ENCODE peak calls at places on chromosomes 2 and 18, in seven cellular contexts. R is body of pancreas, X is heart left ventricle, M is uterus, G is Peyer's patch, Z is HCT116, F is A549. V is an unnamed sample.

GRCh38 chr2:136328396-136328795 is 210.4 kb upstream of the CXCR4 start:
- DNase-seq in R (no peak), X (no peak), M (no peak), G (no peak), Z (no peak), F (no peak), V (no peak)

GRCh38 chr2:172834881-172835280 is 99.2 kb downstream of the RAPGEF4 start:
- DNase-seq in R (no peak), X (no peak), M (no peak), G (no peak), Z (no peak), F (no peak), V (no peak)

GRCh38 chr2:80737047-80737446 is 432.5 kb upstream of the LRRTM1 start:
- DNase-seq in R (no peak), X (no peak), M (no peak), G (no peak), Z (no peak), F (no peak), V (no peak)

GRCh38 chr2:26300234-26300641 is 45.7 kb upstream of the SELENOI start:
- DNase-seq in R (peak; percentile 34), X (no peak), M (no peak), G (no peak), Z (no peak), F (no peak), V (peak; percentile 64)

GRCh38 chr18:49757513-49758262 is 55.6 kb downstream of the ACAA2 start:
- DNase-seq in R (no peak), X (no peak), M (no peak), G (no peak), Z (peak; percentile 28), F (peak; percentile 6), V (no peak)

GRCh38 chr2:43097650-43098049 is 128.8 kb downstream of the ZFP36L2 start:
- DNase-seq in R (no peak), X (no peak), M (no peak), G (no peak), Z (no peak), F (no peak), V (no peak)

GRCh38 chr2:8126783-8127182 is 555.1 kb upstream of the ID2 start:
- DNase-seq in R (no peak), X (no peak), M (no peak), G (no peak), Z (no peak), F (no peak), V (no peak)

GRCh38 chr2:10957396-10957795 is 45.7 kb downstream of the KCNF1 start:
- DNase-seq in R (no peak), X (no peak), M (no peak), G (no peak), Z (no peak), F (no peak), V (no peak)

GRCh38 chr18:3603460-3604259 is 153.7 kb downstream of the TGIF1 start:
- DNase-seq in R (peak; percentile 79), X (no peak), M (no peak), G (peak; percentile 63), Z (peak; percentile 94), F (peak; percentile 94), V (no peak)

GRCh38 chr2:71938659-71939587 is 208.7 kb downstream of the CYP26B1 start:
- DNase-seq in R (no peak), X (no peak), M (no peak), G (no peak), Z (no peak), F (no peak), V (no peak)

DNA sequence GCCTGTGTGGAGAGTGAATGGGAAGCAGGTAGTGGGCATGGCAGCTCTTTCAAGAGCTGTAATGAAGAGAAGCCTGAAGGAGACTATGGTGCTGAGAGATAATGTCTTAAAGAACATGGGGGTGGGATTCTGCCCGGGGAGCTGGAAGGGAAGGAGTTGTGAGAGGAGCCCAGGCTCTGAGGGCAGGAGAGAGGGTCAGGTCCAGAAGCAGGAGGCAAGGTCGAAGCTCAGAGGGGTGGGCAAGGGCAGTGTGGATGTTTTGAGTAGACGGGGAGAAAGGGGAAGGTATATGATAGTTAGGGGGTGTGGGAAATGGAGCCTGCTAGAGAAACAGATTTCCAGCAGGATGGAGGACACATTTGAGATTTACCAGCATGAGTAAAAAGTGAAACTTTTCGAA is 2.1 kb downstream of the CAPN10 start:
- DNase-seq in R (peak; percentile 7), X (no peak), M (no peak), G (peak; percentile 19), Z (no peak), F (no peak), V (no peak)
- TF ChIP-seq POLR2A in R (no peak), X (no peak), M (no peak), G (no peak), Z (no peak), F (no peak), V (no peak)

GRCh38 chr2:5121677-5122076 is 570.5 kb upstream of the SOX11 start:
- DNase-seq in R (no peak), X (no peak), M (no peak), G (no peak), Z (no peak), F (no peak), V (no peak)
- TF ChIP-seq CTCF in R (no peak), X (no peak), M (no peak), G (no peak), Z (no peak), F (no peak), V (no peak)

DNA sequence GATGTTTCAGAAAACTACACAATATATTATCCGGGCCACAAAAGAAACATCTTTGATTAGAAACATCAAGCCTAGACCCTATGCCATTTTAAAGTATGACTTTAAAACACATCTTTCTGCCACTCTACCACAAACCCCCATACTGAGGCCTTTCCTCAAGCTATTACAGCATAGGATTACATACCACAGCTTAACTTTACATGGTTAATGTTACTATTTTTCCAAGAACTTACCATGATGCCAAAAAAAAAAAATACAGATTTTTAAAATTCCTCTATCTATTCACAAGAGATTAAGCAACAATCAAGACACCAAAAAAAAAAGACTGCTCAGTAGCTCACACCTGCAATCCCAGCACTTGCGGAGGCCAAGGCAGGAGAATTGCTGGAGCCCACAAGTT is 9.0 kb downstream of the NCKAP1 start:
- DNase-seq in R (no peak), X (no peak), M (no peak), G (no peak), Z (no peak), F (no peak), V (no peak)
- H3K4me1 ChIP-seq in R (peaks cover 61% of the 10 kb centered on the region), X (peaks cover 73% of the 10 kb centered on the region), M (peaks cover 26% of the 10 kb centered on the region), G (no peaks in the 10 kb centered on the region), Z (no peaks in the 10 kb centered on the region), F (peaks cover 71% of the 10 kb centered on the region), V (peaks cover 5% of the 10 kb centered on the region)

GRCh38 chr2:197515798-197516761 is at the start of gene MOB4:
- DNase-seq in R (peak; percentile 97), X (peak; percentile 96), M (peak; percentile 92), G (peak; percentile 98), Z (peak; percentile 86), F (peak; percentile 96), V (peak; percentile 96)

GRCh38 chr2:197517150-197517549 is 1.3 kb downstream of the MOB4 start:
- DNase-seq in R (no peak), X (no peak), M (no peak), G (no peak), Z (no peak), F (no peak), V (no peak)

GRCh38 chr2:197514754-197515153 is 1.1 kb upstream of the MOB4 start:
- DNase-seq in R (no peak), X (no peak), M (no peak), G (no peak), Z (no peak), F (no peak), V (peak; percentile 6)

DNA sequence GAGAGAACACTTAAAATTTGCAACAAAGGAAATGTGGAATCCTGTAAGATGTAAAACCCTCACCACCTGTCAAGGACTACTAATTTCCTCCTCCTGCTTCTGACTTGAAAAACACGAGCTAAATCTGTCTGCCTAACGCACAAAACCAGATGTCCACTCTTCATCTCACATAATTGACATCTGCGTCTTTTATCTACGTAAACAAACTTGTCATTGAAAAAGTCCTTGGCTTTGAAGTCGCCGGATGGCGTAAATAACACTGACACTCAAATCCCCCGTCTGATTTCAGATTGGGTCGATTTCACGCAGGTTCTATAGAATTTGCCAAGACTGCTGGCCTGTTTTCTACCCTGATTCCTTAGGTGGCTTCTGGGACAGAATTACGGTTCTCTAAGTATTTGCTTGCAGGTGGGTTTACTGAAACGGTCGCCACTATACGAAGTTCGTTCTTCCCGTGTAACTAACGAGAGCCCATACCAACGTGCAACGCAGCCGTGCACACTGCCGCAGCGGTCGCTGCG is 529 bp upstream of the MOB4 start:
- DNase-seq in R (no peak), X (no peak), M (no peak), G (no peak), Z (peak; percentile 12), F (no peak), V (peak; percentile 72)
- TF ChIP-seq POLR2A in R (no peak), X (no peak), M (no peak), G (no peak), Z (no peak), F (no peak), V (no peak)

DNA sequence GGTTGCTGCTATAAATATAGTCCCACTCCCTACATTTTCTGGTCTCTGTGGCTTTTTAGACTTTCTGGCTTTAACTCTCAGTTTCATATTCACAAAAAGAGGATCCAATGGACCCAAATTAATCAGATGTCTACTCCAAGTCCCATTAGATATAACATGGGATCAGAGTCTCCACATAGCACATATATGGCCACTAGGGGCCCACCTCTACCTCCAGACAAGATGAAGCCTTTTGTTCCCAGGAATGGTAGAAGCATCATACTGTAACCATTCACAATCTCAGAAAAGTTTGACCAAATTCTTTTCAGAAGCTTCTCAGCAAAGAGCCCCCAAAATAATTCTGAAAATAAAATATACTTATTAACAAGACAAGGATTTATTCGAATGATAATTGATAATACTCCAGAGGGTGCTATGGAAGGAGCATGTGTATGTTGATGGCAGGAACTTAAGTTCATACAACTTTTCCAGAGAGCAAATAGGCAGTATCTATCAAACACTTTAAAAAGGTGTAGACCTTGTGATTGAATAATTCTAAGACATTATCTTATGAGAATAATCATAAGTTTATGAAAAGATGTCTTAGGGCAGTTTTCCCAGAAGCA is 382.3 kb upstream of the CRIM1 start:
- DNase-seq in R (no peak), X (no peak), M (no peak), G (no peak), Z (no peak), F (peak; percentile 51), V (no peak)
- TF ChIP-seq CTCF in R (peak; percentile 30), X (peak; percentile 43), M (no peak), G (peak; percentile 36), Z (peak; percentile 28), F (peak; percentile 68), V (no peak)

V was measured in adrenal gland.